ENCODE peak calls at places on chromosomes 12 and 14, in four cellular contexts. Q is prostate gland, K is esophagus squamous epithelium, Z is HCT116. E is an unnamed sample.

GRCh38 chr12:131287938-131288797 is 334.5 kb downstream of the ADGRD1 start:
- DNase-seq in Q (no peak), K (no peak), Z (no peak), E (no peak)

GRCh38 chr12:102816816-102817434 is 100.1 kb downstream of the PAH start:
- DNase-seq in Q (no peak), K (no peak), Z (peak), E (no peak)

GRCh38 chr14:52369305-52369781 is 55.2 kb downstream of the PTGER2 start:
- DNase-seq in Q (no peak), K (no peak), Z (no peak), E (no peak)

GRCh38 chr12:89418228-89418910 is 66.1 kb upstream of the DUSP6 start:
- DNase-seq in Q (no peak), K (no peak), Z (no peak), E (no peak)

GRCh38 chr14:90815817-90816662 is at the start of gene TTC7B:
- DNase-seq in Q (no peak), K (no peak), Z (no peak), E (peak)

GRCh38 chr12:108634225-108634795 is 616 bp upstream of the SELPLG start:
- DNase-seq in Q (no peak), K (no peak), Z (no peak), E (no peak)

GRCh38 chr12:125382896-125383295 is 317.7 kb downstream of the AACS start:
- DNase-seq in Q (no peak), K (no peak), Z (no peak), E (no peak)

GRCh38 chr12:117903441-117903840 is 65.3 kb downstream of the KSR2 start:
- DNase-seq in Q (no peak), K (no peak), Z (no peak), E (no peak)

GRCh38 chr14:50018236-50019210 is 97.8 kb downstream of the VCPKMT start:
- DNase-seq in Q (peak), K (no peak), Z (no peak), E (no peak)

GRCh38 chr12:7638064-7638763 is 27.5 kb downstream of the APOBEC1 start:
- DNase-seq in Q (no peak), K (no peak), Z (no peak), E (no peak)

GRCh38 chr12:79415754-79416435 is 274.9 kb downstream of the PAWR start:
- DNase-seq in Q (peak), K (no peak), Z (no peak), E (no peak)

GRCh38 chr14:36227802-36228201 is 51.3 kb upstream of the PTCSC3 start:
- DNase-seq in Q (no peak), K (no peak), Z (no peak), E (no peak)

GRCh38 chr12:92478692-92479091 is 224.1 kb upstream of the PLEKHG7 start:
- DNase-seq in Q (no peak), K (no peak), Z (no peak), E (no peak)

GRCh38 chr12:106840217-106840616 is 65.7 kb downstream of the RIC8B start:
- DNase-seq in Q (no peak), K (no peak), Z (no peak), E (no peak)

GRCh38 chr12:66984962-66985361 is 284.2 kb upstream of the CAND1 start:
- DNase-seq in Q (peak), K (no peak), Z (no peak), E (no peak)

GRCh38 chr12:53324113-53324778 is 2.8 kb upstream of the AAAS start:
- DNase-seq in Q (no peak), K (no peak), Z (no peak), E (peak)

GRCh38 chr12:53327435-53328042 is 6.1 kb upstream of the AAAS start:
- DNase-seq in Q (no peak), K (no peak), Z (no peak), E (no peak)

GRCh38 chr12:53326460-53327185 is 5.2 kb upstream of the AAAS start:
- DNase-seq in Q (no peak), K (no peak), Z (no peak), E (no peak)

GRCh38 chr12:53325539-53326061 is 4.2 kb upstream of the AAAS start:
- DNase-seq in Q (no peak), K (no peak), Z (no peak), E (peak)

GRCh38 chr12:53324779-53325538 is 3.5 kb upstream of the AAAS start:
- DNase-seq in Q (peak), K (peak), Z (peak), E (peak)
- TF ChIP-seq POLR2A in Q (peak), K (no peak), Z (peak), E (peak)

GRCh38 chr14:77124345-77125274 is 17.0 kb downstream of the ZDHHC22 start:
- DNase-seq in Q (peak), K (no peak), Z (no peak), E (peak)
- TF ChIP-seq CTCF in Q (peak), K (peak), Z (no peak), E (no peak)

GRCh38 chr14:68195126-68195525 is 375.5 kb downstream of the RAD51B start:
- DNase-seq in Q (no peak), K (no peak), Z (no peak), E (no peak)

GRCh38 chr14:68193970-68194634 is 374.5 kb downstream of the RAD51B start:
- DNase-seq in Q (no peak), K (no peak), Z (no peak), E (no peak)

GRCh38 chr14:68192935-68193334 is 373.4 kb downstream of the RAD51B start:
- DNase-seq in Q (no peak), K (no peak), Z (no peak), E (no peak)

GRCh38 chr14:68190032-68190431 is 370.5 kb downstream of the RAD51B start:
- DNase-seq in Q (no peak), K (no peak), Z (no peak), E (no peak)

DNA sequence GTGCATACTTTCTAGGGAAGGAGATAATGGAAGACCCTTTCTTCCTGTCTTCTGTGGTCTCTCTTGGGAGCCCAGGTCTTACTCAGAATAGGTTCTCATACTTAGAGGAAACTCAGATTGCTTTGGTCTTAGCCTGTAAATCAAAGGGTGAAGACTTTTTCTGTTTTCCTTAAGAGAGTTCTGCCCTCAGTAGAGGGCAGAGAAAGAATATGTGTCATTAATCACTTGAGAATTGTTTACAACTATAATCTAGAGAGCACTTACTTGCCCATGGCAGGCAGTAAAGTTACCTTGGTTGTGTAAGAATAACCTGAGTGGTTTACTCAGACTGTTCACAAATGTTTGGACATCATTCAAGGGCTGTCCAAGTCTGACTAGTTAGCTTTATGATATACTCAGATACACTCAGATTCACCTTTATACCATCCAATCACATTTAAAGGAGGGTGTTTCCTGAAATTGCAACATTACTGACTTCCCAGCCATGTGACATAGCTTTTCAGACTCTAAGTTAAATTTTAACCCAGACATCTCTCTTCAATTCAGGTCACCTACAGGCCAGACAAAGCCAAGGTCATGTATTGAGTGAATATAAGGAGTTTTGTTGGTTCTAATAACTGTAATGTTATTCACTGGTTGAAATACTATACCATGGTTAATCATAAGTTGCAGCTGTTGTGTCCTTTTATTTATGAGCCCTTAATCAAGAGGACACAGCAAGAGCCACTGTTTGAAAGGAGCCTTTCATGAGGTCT is 372.2 kb downstream of the RAD51B start:
- DNase-seq in Q (peak), K (no peak), Z (peak), E (no peak)
- TF ChIP-seq POLR2A in Q (no peak), K (no peak), Z (no peak), E (no peak)

DNA sequence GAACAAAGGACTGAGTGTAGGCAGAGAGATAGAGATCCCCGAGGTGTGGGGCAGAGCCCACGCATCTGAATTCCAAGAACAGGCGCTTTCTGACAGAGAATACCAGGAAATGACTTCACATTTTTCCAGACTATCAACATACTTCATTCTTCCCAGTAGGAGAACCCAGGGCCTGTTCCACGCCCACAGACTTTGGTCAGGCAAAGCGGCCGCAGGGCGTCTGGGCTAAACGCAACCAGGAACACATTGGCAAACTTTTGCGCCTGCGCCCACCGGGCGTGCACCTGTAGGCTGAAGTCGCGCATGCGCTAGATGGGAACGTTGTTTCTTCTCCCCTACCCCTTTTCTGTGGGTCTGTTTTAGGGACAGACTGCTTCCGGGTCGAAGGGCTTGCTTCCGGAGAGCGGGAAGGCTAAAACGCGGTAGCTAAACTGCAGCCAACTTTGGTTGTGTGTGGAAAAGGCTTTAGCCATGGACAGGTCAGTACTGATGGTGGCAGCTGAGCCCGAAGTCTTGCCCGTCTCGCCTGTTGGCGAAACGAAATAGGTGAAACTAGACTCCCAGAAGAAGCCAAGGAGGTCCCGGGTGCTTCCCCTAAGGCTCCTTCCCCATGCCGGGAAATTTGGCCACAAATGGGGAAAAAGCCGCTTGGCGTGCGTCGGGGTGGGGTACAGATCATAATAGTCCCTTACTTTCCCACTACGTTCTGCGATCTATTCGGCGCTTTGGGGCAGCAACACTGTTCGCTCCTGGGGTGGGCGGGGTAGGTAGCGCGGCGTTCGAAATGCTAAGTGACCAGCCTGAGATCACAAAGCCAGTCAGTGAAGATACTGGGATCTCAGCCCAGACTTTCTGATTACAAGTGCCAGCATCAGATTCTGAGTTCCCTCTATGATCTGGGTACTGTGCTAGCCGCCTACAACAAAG is at the start of gene NUP107:
- DNase-seq in Q (peak), K (peak), Z (peak), E (peak)
- TF ChIP-seq CTCF in Q (peak), K (peak), Z (no peak), E (peak)

GRCh38 chr12:96338852-96339478 is 61.3 kb downstream of the CDK17 start:
- DNase-seq in Q (no peak), K (no peak), Z (no peak), E (no peak)

GRCh38 chr12:96347130-96347699 is 53.0 kb downstream of the CDK17 start:
- DNase-seq in Q (no peak), K (no peak), Z (no peak), E (no peak)

GRCh38 chr12:96343347-96343954 is 56.8 kb downstream of the CDK17 start:
- DNase-seq in Q (no peak), K (no peak), Z (no peak), E (no peak)

DNA sequence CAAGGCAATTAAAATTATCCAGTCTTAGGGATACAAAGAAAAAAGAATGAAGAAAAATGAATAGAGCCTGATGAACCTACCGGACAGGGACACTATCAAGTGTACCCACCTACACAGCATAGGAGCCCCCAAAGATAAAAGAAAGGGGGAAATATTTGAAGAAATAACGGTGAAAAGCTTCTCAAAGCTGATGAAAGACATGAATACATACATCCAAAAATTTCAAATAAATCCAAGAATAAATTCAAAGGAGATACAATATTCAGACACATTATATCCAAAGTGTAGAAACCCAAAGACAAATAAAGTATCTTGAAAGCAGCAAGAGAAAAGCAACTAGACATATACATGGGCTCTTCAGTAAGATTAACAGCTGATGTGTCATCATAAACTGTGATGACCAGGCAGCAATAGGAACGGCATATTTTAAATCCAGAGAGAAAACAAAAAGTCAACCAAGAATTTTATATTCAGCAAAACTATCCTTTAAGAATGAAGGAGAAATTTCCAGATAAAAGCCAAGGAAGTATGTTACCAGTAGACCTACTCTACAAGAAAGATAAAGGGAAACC is 56.0 kb downstream of the CDK17 start:
- DNase-seq in Q (no peak), K (no peak), Z (no peak), E (no peak)
- TF ChIP-seq POLR2A in Q (no peak), K (no peak), Z (no peak), E (no peak)

GRCh38 chr14:104940526-104941150 is 16.0 kb downstream of the PLD4 start:
- DNase-seq in Q (no peak), K (no peak), Z (no peak), E (no peak)
- TF ChIP-seq CTCF in Q (no peak), K (no peak), Z (peak), E (no peak)

GRCh38 chr12:122087431-122088180 is 9.1 kb downstream of the MLXIP start:
- DNase-seq in Q (no peak), K (no peak), Z (no peak), E (no peak)

GRCh38 chr12:122086088-122086487 is 7.5 kb downstream of the MLXIP start:
- DNase-seq in Q (no peak), K (no peak), Z (no peak), E (no peak)

GRCh38 chr12:122089080-122089479 is 10.5 kb downstream of the MLXIP start:
- DNase-seq in Q (no peak), K (no peak), Z (no peak), E (no peak)

GRCh38 chr12:122086641-122087285 is 8.2 kb downstream of the MLXIP start:
- DNase-seq in Q (no peak), K (no peak), Z (no peak), E (no peak)

DNA sequence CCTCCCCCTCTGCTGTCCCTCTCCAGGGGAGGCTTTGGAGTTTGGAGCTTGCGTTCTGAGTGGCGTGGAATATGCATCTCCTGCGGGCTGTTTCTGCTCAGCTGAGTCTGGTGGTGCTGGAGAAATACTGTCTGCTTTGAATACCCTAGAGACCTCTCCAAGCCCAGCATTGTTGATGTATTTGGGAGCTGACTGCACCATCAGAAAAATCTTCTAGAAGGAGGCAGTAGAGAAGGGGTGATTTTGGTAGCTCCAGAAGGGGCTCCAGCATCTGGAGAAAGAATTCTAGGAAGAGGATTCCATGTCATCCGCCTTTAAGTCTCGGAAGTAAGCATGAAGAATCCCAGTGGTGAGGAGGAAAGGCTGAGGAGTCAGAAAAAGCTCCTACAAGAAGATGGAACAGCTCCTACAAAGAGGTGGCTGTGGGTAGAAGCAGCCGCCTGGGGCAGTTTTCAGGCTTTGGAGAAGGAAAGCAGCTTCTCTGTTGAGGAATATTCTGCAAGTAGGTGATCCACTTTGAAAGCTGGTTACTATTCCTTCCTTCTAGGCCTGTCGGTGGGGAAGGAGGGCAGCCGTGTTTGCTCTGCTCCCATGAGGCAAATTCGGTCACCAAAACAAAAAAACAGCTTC is 9.7 kb downstream of the MLXIP start:
- DNase-seq in Q (no peak), K (no peak), Z (no peak), E (no peak)
- TF ChIP-seq POLR2A in Q (no peak), K (no peak), Z (no peak), E (no peak)

GRCh38 chr14:100375273-100375962 is 52.3 kb downstream of the SLC25A47 start:
- DNase-seq in Q (no peak), K (peak), Z (peak), E (peak)

GRCh38 chr14:100374891-100375272 is 51.7 kb downstream of the SLC25A47 start:
- DNase-seq in Q (no peak), K (no peak), Z (no peak), E (no peak)

GRCh38 chr14:100374270-100374669 is 51.1 kb downstream of the SLC25A47 start:
- DNase-seq in Q (no peak), K (no peak), Z (no peak), E (no peak)

GRCh38 chr14:100375963-100376735 is 53.0 kb downstream of the SLC25A47 start:
- DNase-seq in Q (peak), K (peak), Z (peak), E (peak)

GRCh38 chr14:100376751-100377171 is 53.6 kb downstream of the SLC25A47 start:
- DNase-seq in Q (no peak), K (no peak), Z (no peak), E (no peak)
- TF ChIP-seq CTCF in Q (peak), K (no peak), Z (peak), E (no peak)

DNA sequence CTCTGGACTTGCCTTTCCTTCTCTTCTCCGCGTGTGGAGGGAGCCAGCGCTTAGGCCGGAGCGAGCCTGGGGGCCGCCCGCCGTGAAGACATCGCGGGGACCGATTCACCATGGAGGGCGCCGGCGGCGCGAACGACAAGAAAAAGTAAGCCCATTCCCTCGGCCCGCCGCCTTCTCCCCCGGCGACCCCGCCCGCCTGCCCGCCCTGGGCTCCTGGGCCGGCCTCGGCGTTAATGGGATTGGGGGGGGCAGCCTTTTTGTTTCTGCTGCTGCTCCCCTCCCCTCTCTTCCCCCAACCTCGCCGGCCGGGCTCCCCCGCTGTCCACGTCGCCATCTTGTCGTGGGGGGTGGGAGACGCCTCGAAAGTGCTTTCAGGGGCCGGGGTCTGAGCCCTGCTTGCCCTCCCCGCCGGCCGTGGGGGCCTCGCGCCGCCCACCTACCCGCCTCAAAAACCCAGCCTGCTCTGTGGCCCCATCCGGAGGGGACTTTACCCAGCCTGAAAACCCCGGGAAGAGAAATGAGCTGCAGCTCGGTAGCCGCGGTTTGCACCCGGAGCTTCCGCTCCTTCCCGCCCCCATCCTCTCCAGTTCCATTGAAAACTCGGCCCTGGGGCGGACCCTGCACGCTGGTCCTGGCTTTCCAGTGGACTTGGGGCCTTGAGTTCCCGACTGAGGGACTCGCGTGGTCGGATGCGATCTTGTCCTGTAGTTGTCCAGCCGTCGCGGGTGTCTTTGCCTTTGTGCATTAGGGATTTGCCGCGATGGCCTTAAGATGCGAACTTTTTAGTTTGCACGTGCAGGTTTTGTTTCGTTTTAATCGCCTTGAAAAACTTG is 598 bp downstream of the HIF1A start:
- DNase-seq in Q (peak), K (no peak), Z (no peak), E (peak)
- TF ChIP-seq POLR2A in Q (no peak), K (no peak), Z (no peak), E (peak)

E was measured in ovary.